ENCODE peak calls at places on chromosomes 1 and 21, in nine cellular contexts. N, U, Q, Y, K, I, A, M and D are unnamed samples.

GRCh38 chr1:44688760-44689446 is 14.4 kb downstream of the ARMH1 start:
- DNase-seq in N (no peak), U (no peak), Q (peak; percentile 60), Y (no peak), K (no peak), I (no peak), A (no peak), M (no peak), D (no peak)

GRCh38 chr1:25037174-25038074 is 107.3 kb upstream of the RUNX3 start:
- DNase-seq in N (no peak), U (peak; percentile 13), Q (peak; percentile 57), Y (no peak), K (peak; percentile 64), I (peak; percentile 59), A (peak; percentile 66), M (peak; percentile 13), D (no peak)

GRCh38 chr1:161160763-161161162 is 1.5 kb downstream of the USP21 start:
- DNase-seq in N (no peak), U (no peak), Q (no peak), Y (no peak), K (no peak), I (no peak), A (no peak), M (no peak), D (no peak)

GRCh38 chr1:222090103-222090502 is 348.2 kb upstream of the DUSP10 start:
- DNase-seq in N (no peak), U (peak; percentile 83), Q (no peak), Y (no peak), K (no peak), I (no peak), A (no peak), M (no peak), D (no peak)

GRCh38 chr1:210400043-210400840 is 71.5 kb downstream of the HHAT start:
- DNase-seq in N (no peak), U (peak; percentile 78), Q (peak; percentile 54), Y (peak; percentile 74), K (peak; percentile 79), I (peak; percentile 19), A (peak; percentile 45), M (peak; percentile 77), D (peak; percentile 33)

GRCh38 chr1:45512641-45513054 is 9.0 kb downstream of the PRDX1 start:
- DNase-seq in N (no peak), U (peak; percentile 64), Q (peak; percentile 76), Y (peak; percentile 67), K (peak; percentile 83), I (peak; percentile 28), A (peak; percentile 88), M (peak; percentile 71), D (no peak)

GRCh38 chr1:240599830-240600229 is 12.1 kb downstream of the GREM2 start:
- DNase-seq in N (no peak), U (no peak), Q (no peak), Y (no peak), K (no peak), I (no peak), A (no peak), M (no peak), D (no peak)

GRCh38 chr1:12442217-12442616 is 175.8 kb downstream of the DHRS3 start:
- DNase-seq in N (no peak), U (no peak), Q (no peak), Y (no peak), K (no peak), I (no peak), A (no peak), M (no peak), D (no peak)

GRCh38 chr21:15732290-15732995 is 2.7 kb downstream of the USP25 start:
- DNase-seq in N (no peak), U (peak; percentile 51), Q (peak; percentile 90), Y (no peak), K (peak; percentile 46), I (no peak), A (peak; percentile 61), M (peak; percentile 51), D (no peak)

GRCh38 chr1:214670098-214670497 is 67.1 kb downstream of the CENPF start:
- DNase-seq in N (no peak), U (peak; percentile 25), Q (no peak), Y (peak; percentile 84), K (peak; percentile 67), I (no peak), A (no peak), M (peak; percentile 65), D (no peak)

GRCh38 chr21:45555251-45555556 is 13.0 kb upstream of the SLC19A1 start:
- DNase-seq in N (no peak), U (no peak), Q (no peak), Y (no peak), K (no peak), I (no peak), A (no peak), M (peak; percentile 30), D (no peak)

GRCh38 chr1:236560213-236560771 is 36.5 kb downstream of the LGALS8 start:
- DNase-seq in N (no peak), U (no peak), Q (no peak), Y (no peak), K (no peak), I (no peak), A (no peak), M (no peak), D (no peak)

GRCh38 chr1:156444407-156445001 is 56.1 kb downstream of the MEF2D start:
- DNase-seq in N (no peak), U (peak; percentile 16), Q (no peak), Y (no peak), K (no peak), I (no peak), A (peak; percentile 73), M (no peak), D (no peak)

GRCh38 chr1:237983507-237983906 is 92.8 kb upstream of the ZP4 start:
- DNase-seq in N (no peak), U (no peak), Q (no peak), Y (no peak), K (no peak), I (no peak), A (no peak), M (no peak), D (no peak)

GRCh38 chr1:42945171-42945570 is 13.5 kb downstream of the SLC2A1 start:
- DNase-seq in N (no peak), U (no peak), Q (no peak), Y (no peak), K (no peak), I (no peak), A (no peak), M (no peak), D (no peak)

GRCh38 chr1:42947137-42947536 is 11.5 kb downstream of the SLC2A1 start:
- DNase-seq in N (no peak), U (no peak), Q (no peak), Y (no peak), K (no peak), I (no peak), A (no peak), M (no peak), D (no peak)

GRCh38 chr1:42944207-42944928 is 14.3 kb downstream of the SLC2A1 start:
- DNase-seq in N (peak; percentile 85), U (no peak), Q (no peak), Y (peak; percentile 84), K (no peak), I (no peak), A (no peak), M (no peak), D (no peak)

GRCh38 chr1:42947965-42948732 is 10.5 kb downstream of the SLC2A1 start:
- DNase-seq in N (no peak), U (no peak), Q (no peak), Y (no peak), K (no peak), I (no peak), A (no peak), M (no peak), D (no peak)

GRCh38 chr1:42946120-42947009 is 12.3 kb downstream of the SLC2A1 start:
- DNase-seq in N (no peak), U (no peak), Q (no peak), Y (no peak), K (no peak), I (no peak), A (no peak), M (no peak), D (no peak)
- H3K9me3 ChIP-seq in N (no peaks in the 10 kb centered on the region), U (no peaks in the 10 kb centered on the region), Q (no peaks in the 10 kb centered on the region), Y (no peaks in the 10 kb centered on the region), K (no peaks in the 10 kb centered on the region), I (no peaks in the 10 kb centered on the region), A (no peaks in the 10 kb centered on the region), M (no peaks in the 10 kb centered on the region), D (no peaks in the 10 kb centered on the region)

GRCh38 chr1:207516729-207517128 is 20.8 kb downstream of the CR1 start:
- DNase-seq in N (no peak), U (no peak), Q (no peak), Y (no peak), K (no peak), I (no peak), A (no peak), M (no peak), D (no peak)

GRCh38 chr1:207510444-207510843 is 14.5 kb downstream of the CR1 start:
- DNase-seq in N (no peak), U (no peak), Q (no peak), Y (no peak), K (no peak), I (no peak), A (no peak), M (no peak), D (no peak)

GRCh38 chr1:207518608-207519239 is 22.8 kb downstream of the CR1 start:
- DNase-seq in N (no peak), U (no peak), Q (no peak), Y (no peak), K (no peak), I (no peak), A (peak; percentile 52), M (no peak), D (no peak)

GRCh38 chr1:207519505-207520399 is 23.8 kb downstream of the CR1 start:
- DNase-seq in N (no peak), U (no peak), Q (no peak), Y (no peak), K (no peak), I (no peak), A (peak; percentile 100), M (no peak), D (no peak)

DNA sequence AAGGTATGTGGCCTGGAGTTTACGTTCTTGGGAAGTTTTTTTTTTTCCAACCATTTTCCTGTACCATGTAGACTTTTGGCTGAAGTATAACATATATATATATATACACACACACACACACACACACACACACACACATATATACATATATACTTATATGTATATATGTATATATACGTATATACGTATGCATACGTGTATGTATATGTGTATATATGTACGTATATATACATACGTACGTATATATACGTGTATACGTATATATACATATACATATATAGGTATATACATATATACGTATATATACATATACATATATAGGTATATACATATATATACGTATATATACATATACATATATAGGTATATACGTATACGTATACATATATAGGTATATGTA is 18.9 kb downstream of the CR1 start:
- DNase-seq in N (no peak), U (no peak), Q (no peak), Y (no peak), K (no peak), I (no peak), A (no peak), M (no peak), D (no peak)
- H3K27me3 ChIP-seq in N (no peaks in the 10 kb centered on the region), U (no peaks in the 10 kb centered on the region), Q (no peaks in the 10 kb centered on the region), Y (no peaks in the 10 kb centered on the region), K (no peaks in the 10 kb centered on the region), I (no peaks in the 10 kb centered on the region), A (no peaks in the 10 kb centered on the region), M (no peaks in the 10 kb centered on the region), D (no peaks in the 10 kb centered on the region)

GRCh38 chr1:152167835-152168534 is 9.0 kb upstream of the RPTN start:
- DNase-seq in N (no peak), U (peak; percentile 97), Q (no peak), Y (no peak), K (no peak), I (no peak), A (no peak), M (peak; percentile 8), D (no peak)
- H3K9me3 ChIP-seq in N (no peaks in the 10 kb centered on the region), U (no peaks in the 10 kb centered on the region), Q (no peaks in the 10 kb centered on the region), Y (no peaks in the 10 kb centered on the region), K (no peaks in the 10 kb centered on the region), I (no peaks in the 10 kb centered on the region), A (no peaks in the 10 kb centered on the region), M (no peaks in the 10 kb centered on the region), D (no peaks in the 10 kb centered on the region)

GRCh38 chr1:177306981-177307380 is 136.2 kb downstream of the BRINP2 start:
- DNase-seq in N (no peak), U (peak; percentile 12), Q (no peak), Y (no peak), K (no peak), I (no peak), A (no peak), M (no peak), D (no peak)
- H3K27me3 ChIP-seq in N (no peaks in the 10 kb centered on the region), U (no peaks in the 10 kb centered on the region), Q (no peaks in the 10 kb centered on the region), Y (no peaks in the 10 kb centered on the region), K (peaks cover 2% of the 10 kb centered on the region), I (no peaks in the 10 kb centered on the region), A (no peaks in the 10 kb centered on the region), M (no peaks in the 10 kb centered on the region), D (no peaks in the 10 kb centered on the region)